ENCODE peak calls at places on chromosomes 11 and 22, in eight cellular contexts. H is activated CD4-positive, alpha-beta T cell treated with anti-CD3 and anti-CD28 coated beads for 48 hours; Y is fibroblast of gingiva; L is foreskin fibroblast; R is HFFc6; D is endodermal cell; U is germinal center; F is posterior cingulate gyrus. V is an unnamed sample.

GRCh38 chr11:114027941-114028340 is 31.6 kb upstream of the ZBTB16 start:
- DNase-seq in F (no peak), D (no peak), H (no peak), L (peak), Y (no peak), U (no peak), R (no peak), V (no peak)

GRCh38 chr11:64745219-64745522 is 1.2 kb upstream of the RASGRP2 start:
- DNase-seq in U (peak), R (no peak), Y (no peak), F (peak), D (peak), L (no peak), H (peak), V (no peak)

GRCh38 chr11:2791521-2792375 is 92.0 kb upstream of the KCNQ1OT1 start:
- DNase-seq in L (no peak), U (no peak), R (no peak), D (peak), H (peak), Y (no peak), F (no peak), V (no peak)

GRCh38 chr22:29206372-29207230 is 905 bp downstream of the EMID1 start:
- DNase-seq in Y (no peak), D (no peak), F (no peak), R (no peak), L (no peak), U (no peak), H (no peak), V (no peak)

GRCh38 chr22:48492371-48493320 is 1335.0 kb downstream of the BRD1 start:
- DNase-seq in H (peak), L (peak), F (peak), Y (peak), U (peak), D (peak), R (peak), V (peak)

GRCh38 chr11:94418123-94418770 is 17.0 kb upstream of the GPR83 start:
- DNase-seq in U (no peak), F (no peak), H (no peak), Y (no peak), D (no peak), R (no peak), L (no peak), V (no peak)

GRCh38 chr11:73387594-73388021 is 11.4 kb downstream of the RELT start:
- DNase-seq in Y (no peak), F (no peak), R (no peak), D (peak), L (no peak), H (no peak), U (no peak), V (no peak)

GRCh38 chr11:120473486-120473885 is 38.1 kb upstream of the GRIK4 start:
- DNase-seq in F (no peak), Y (no peak), D (no peak), U (no peak), H (no peak), R (no peak), L (no peak), V (no peak)

GRCh38 chr11:92087916-92088537 is 136.6 kb upstream of the FAT3 start:
- DNase-seq in D (no peak), H (no peak), U (no peak), F (peak), R (no peak), Y (no peak), L (no peak), V (peak)

GRCh38 chr11:69828276-69828970 is 9.2 kb upstream of the FGF3 start:
- DNase-seq in R (no peak), H (no peak), D (peak), Y (no peak), L (no peak), U (no peak), F (no peak), V (no peak)

GRCh38 chr22:49025791-49026475 is 801.7 kb downstream of the BRD1 start:
- DNase-seq in F (no peak), L (no peak), D (no peak), H (no peak), U (no peak), Y (no peak), R (no peak), V (no peak)

GRCh38 chr11:33996498-33997454 is 54.8 kb upstream of the CAPRIN1 start:
- DNase-seq in L (peak), R (peak), D (peak), F (peak), Y (peak), U (peak), H (peak), V (peak)

GRCh38 chr11:74434528-74434927 is 32.8 kb downstream of the KCNE3 start:
- DNase-seq in D (no peak), F (no peak), L (peak), Y (no peak), H (no peak), R (no peak), U (no peak), V (no peak)

GRCh38 chr11:122632178-122632824 is 23.2 kb upstream of the UBASH3B start:
- DNase-seq in Y (no peak), L (no peak), D (no peak), H (no peak), F (no peak), U (no peak), R (no peak), V (no peak)

GRCh38 chr11:100383357-100383865 is 303.7 kb upstream of the ARHGAP42 start:
- DNase-seq in F (no peak), H (no peak), R (no peak), D (no peak), L (no peak), Y (no peak), U (no peak), V (no peak)

GRCh38 chr22:41842996-41843970 is 10.4 kb downstream of the SREBF2 start:
- DNase-seq in L (no peak), H (peak), F (no peak), U (no peak), R (no peak), Y (no peak), D (no peak), V (no peak)

GRCh38 chr11:118010738-118011461 is 24.7 kb downstream of the IL10RA start:
- DNase-seq in R (no peak), Y (no peak), L (no peak), F (peak), D (no peak), H (no peak), U (peak), V (peak)

GRCh38 chr11:279966-280761 is 2.0 kb downstream of the NLRP6 start:
- DNase-seq in Y (peak), L (peak), R (no peak), H (peak), F (no peak), U (peak), D (peak), V (no peak)

GRCh38 chr11:121066623-121067022 is 34.4 kb upstream of the TECTA start:
- DNase-seq in L (no peak), U (no peak), Y (no peak), R (no peak), D (no peak), H (no peak), F (no peak), V (no peak)